ENCODE peak calls at places on chromosomes 16 and 17, in four cellular contexts. K, M, J and B are unnamed samples.

GRCh38 chr16:27408012-27408601 is 6.1 kb downstream of the IL21R start:
- DNase-seq in K (no peak), M (no peak), J (no peak), B (no peak)

GRCh38 chr17:30720013-30720471 is 104.5 kb downstream of the CRLF3 start:
- DNase-seq in K (peak), M (no peak), J (peak), B (no peak)

GRCh38 chr17:82832411-82832810 is 7.4 kb downstream of the ZNF750 start:
- DNase-seq in K (no peak), M (no peak), J (no peak), B (no peak)

GRCh38 chr16:49703494-49703893 is 152.4 kb downstream of the ZNF423 start:
- DNase-seq in K (no peak), M (no peak), J (no peak), B (no peak)

GRCh38 chr16:69861276-69862030 is 89.7 kb upstream of the CLEC18A start:
- DNase-seq in K (no peak), M (no peak), J (peak), B (no peak)

GRCh38 chr16:91484-91883 is 13.5 kb downstream of the MPG start:
- DNase-seq in K (peak), M (no peak), J (no peak), B (no peak)

GRCh38 chr17:56595831-56596740 is 2.6 kb downstream of the NOG start:
- DNase-seq in K (no peak), M (peak), J (no peak), B (no peak)

GRCh38 chr16:48580925-48581500 is 29.0 kb downstream of the N4BP1 start:
- DNase-seq in K (no peak), M (no peak), J (no peak), B (no peak)

GRCh38 chr17:40436631-40437030 is 6.6 kb upstream of the IGFBP4 start:
- DNase-seq in K (no peak), M (no peak), J (no peak), B (no peak)

GRCh38 chr16:67773099-67773498 is 33.3 kb downstream of the RANBP10 start:
- DNase-seq in K (peak), M (no peak), J (no peak), B (no peak)

GRCh38 chr17:19263621-19264010 is 26.4 kb downstream of the EPN2 start:
- DNase-seq in K (no peak), M (no peak), J (peak), B (no peak)

GRCh38 chr17:1769826-1770477 is 8.1 kb downstream of the SERPINF1 start:
- DNase-seq in K (no peak), M (peak), J (peak), B (peak)

GRCh38 chr16:3716831-3717234 is 491 bp downstream of the TRAP1 start:
- DNase-seq in K (no peak), M (peak), J (no peak), B (no peak)

GRCh38 chr17:39027440-39028035 is 60.3 kb upstream of the FBXO47 start:
- DNase-seq in K (peak), M (peak), J (no peak), B (no peak)

GRCh38 chr17:56700919-56701420 is 107.5 kb downstream of the NOG start:
- DNase-seq in K (no peak), M (no peak), J (no peak), B (no peak)

GRCh38 chr16:8869212-8869987 is 594 bp upstream of the CARHSP1 start:
- DNase-seq in K (no peak), M (peak), J (no peak), B (no peak)

GRCh38 chr17:55783684-55784245 is 32.9 kb downstream of the PCTP start:
- DNase-seq in K (peak), M (peak), J (peak), B (no peak)

GRCh38 chr16:52418206-52418605 is 128.7 kb downstream of the TOX3 start:
- DNase-seq in K (no peak), M (no peak), J (no peak), B (no peak)

GRCh38 chr17:59327891-59328290 is 3.6 kb upstream of the YPEL2 start:
- DNase-seq in K (no peak), M (no peak), J (no peak), B (no peak)

GRCh38 chr16:8931864-8932263 is 31.8 kb downstream of the USP7 start:
- DNase-seq in K (peak), M (peak), J (no peak), B (no peak)

GRCh38 chr16:54266363-54266955 is 20.1 kb downstream of the IRX3 start:
- DNase-seq in K (no peak), M (no peak), J (no peak), B (no peak)

GRCh38 chr16:50671644-50672260 is 9.4 kb downstream of the SNX20 start:
- DNase-seq in K (no peak), M (no peak), J (no peak), B (no peak)

GRCh38 chr16:87951550-87952538 is 610 bp downstream of the BANP start:
- DNase-seq in K (no peak), M (peak), J (no peak), B (no peak)